ENCODE peak calls at places on chromosomes 13 and 19, in ten cellular contexts. Q, V, L, J, E, O, X, C, D and Y are unnamed samples.

GRCh38 chr19:56176881-56177280 is 1.1 kb downstream of the GALP start:
- DNase-seq in L (no peak), C (no peak), Q (no peak), E (no peak), O (no peak), X (no peak), J (no peak), V (no peak), D (no peak), Y (no peak)

GRCh38 chr19:38093587-38093986 is 130.4 kb downstream of the DPF1 start:
- DNase-seq in V (no peak), C (no peak), X (no peak), Q (no peak), J (no peak), E (peak), L (no peak), D (no peak), O (no peak), Y (no peak)

GRCh38 chr19:17089238-17089637 is 13.7 kb downstream of the MYO9B start:
- DNase-seq in E (no peak), J (no peak), V (peak), C (no peak), O (no peak), Q (no peak), X (peak), L (no peak), D (peak), Y (no peak)

GRCh38 chr13:48000559-48001126 is 430 bp downstream of the SUCLA2 start:
- DNase-seq in V (no peak), X (no peak), E (peak), O (peak), C (peak), D (peak), L (no peak), Q (no peak), J (no peak), Y (peak)

GRCh38 chr19:18515959-18516358 is 5.9 kb downstream of the ELL start:
- DNase-seq in C (no peak), E (no peak), L (no peak), Q (no peak), J (no peak), D (no peak), X (no peak), O (no peak), V (no peak), Y (no peak)

GRCh38 chr19:35170359-35171061 is 16.0 kb downstream of the FXYD5 start:
- DNase-seq in D (no peak), Q (peak), V (no peak), C (no peak), O (no peak), J (no peak), E (no peak), L (no peak), X (no peak), Y (no peak)

GRCh38 chr19:2490659-2491058 is 14.7 kb downstream of the GADD45B start:
- DNase-seq in E (no peak), D (no peak), L (no peak), C (peak), O (no peak), Q (no peak), V (no peak), X (no peak), J (no peak), Y (no peak)

GRCh38 chr13:80550856-80551532 is 210.1 kb upstream of the SPRY2 start:
- DNase-seq in J (no peak), C (no peak), Q (peak), D (no peak), L (no peak), V (no peak), X (no peak), E (no peak), O (no peak), Y (no peak)

GRCh38 chr13:90445179-90445578 is 902.3 kb upstream of the MIR17HG start:
- DNase-seq in J (peak), L (no peak), V (peak), C (no peak), X (peak), E (peak), O (no peak), D (peak), Q (peak), Y (peak)

GRCh38 chr13:39263033-39263432 is 224.8 kb downstream of the NHLRC3 start:
- DNase-seq in V (no peak), E (peak), C (peak), J (peak), X (no peak), L (peak), O (no peak), D (peak), Q (peak), Y (peak)

GRCh38 chr19:32268381-32268780 is 77.0 kb upstream of the ZNF507 start:
- DNase-seq in C (no peak), X (no peak), J (no peak), Q (no peak), V (no peak), D (no peak), L (no peak), O (no peak), E (no peak), Y (no peak)

GRCh38 chr19:48254529-48254970 is 1.2 kb downstream of the CARD8 start:
- DNase-seq in J (no peak), X (no peak), Q (no peak), L (no peak), D (no peak), C (no peak), E (no peak), V (no peak), O (no peak), Y (no peak)

GRCh38 chr13:95920485-95920884 is 132.7 kb downstream of the UGGT2 start:
- DNase-seq in Q (no peak), L (no peak), J (no peak), D (no peak), C (no peak), X (no peak), V (no peak), O (no peak), E (no peak), Y (no peak)

GRCh38 chr19:31173991-31174390 is 175.2 kb downstream of the TSHZ3 start:
- DNase-seq in D (no peak), J (no peak), V (no peak), O (no peak), C (no peak), X (no peak), L (no peak), Q (no peak), E (no peak), Y (no peak)

GRCh38 chr19:31178833-31179470 is 170.3 kb downstream of the TSHZ3 start:
- DNase-seq in E (no peak), L (no peak), D (no peak), J (no peak), C (no peak), V (no peak), O (no peak), X (no peak), Q (no peak), Y (no peak)

GRCh38 chr19:31174948-31175347 is 174.3 kb downstream of the TSHZ3 start:
- DNase-seq in J (no peak), O (no peak), C (no peak), E (no peak), V (no peak), L (no peak), X (no peak), Q (no peak), D (no peak), Y (no peak)

GRCh38 chr19:31177230-31177629 is 172.0 kb downstream of the TSHZ3 start:
- DNase-seq in X (no peak), E (no peak), Q (no peak), C (no peak), O (no peak), L (no peak), V (no peak), D (no peak), J (no peak), Y (no peak)

GRCh38 chr19:31175564-31176348 is 173.5 kb downstream of the TSHZ3 start:
- DNase-seq in D (no peak), L (no peak), Q (no peak), V (no peak), X (no peak), J (no peak), C (no peak), O (no peak), E (no peak), Y (no peak)
- H3K4me3 ChIP-seq in D (no peak), L (no peak), Q (no peak), V (no peak), X (no peak), J (no peak), C (no peak), O (no peak), E (no peak), Y (no peak)

GRCh38 chr13:36282818-36283432 is 14.7 kb downstream of the CCDC169 start:
- DNase-seq in X (no peak), J (no peak), D (peak), O (no peak), Q (peak), V (peak), L (no peak), E (no peak), C (peak), Y (peak)
- TF ChIP-seq CTCF in X (peak), J (peak), D (peak), O (peak), Q (peak), V (peak), L (peak), E (peak), C (peak), Y (peak)

DNA sequence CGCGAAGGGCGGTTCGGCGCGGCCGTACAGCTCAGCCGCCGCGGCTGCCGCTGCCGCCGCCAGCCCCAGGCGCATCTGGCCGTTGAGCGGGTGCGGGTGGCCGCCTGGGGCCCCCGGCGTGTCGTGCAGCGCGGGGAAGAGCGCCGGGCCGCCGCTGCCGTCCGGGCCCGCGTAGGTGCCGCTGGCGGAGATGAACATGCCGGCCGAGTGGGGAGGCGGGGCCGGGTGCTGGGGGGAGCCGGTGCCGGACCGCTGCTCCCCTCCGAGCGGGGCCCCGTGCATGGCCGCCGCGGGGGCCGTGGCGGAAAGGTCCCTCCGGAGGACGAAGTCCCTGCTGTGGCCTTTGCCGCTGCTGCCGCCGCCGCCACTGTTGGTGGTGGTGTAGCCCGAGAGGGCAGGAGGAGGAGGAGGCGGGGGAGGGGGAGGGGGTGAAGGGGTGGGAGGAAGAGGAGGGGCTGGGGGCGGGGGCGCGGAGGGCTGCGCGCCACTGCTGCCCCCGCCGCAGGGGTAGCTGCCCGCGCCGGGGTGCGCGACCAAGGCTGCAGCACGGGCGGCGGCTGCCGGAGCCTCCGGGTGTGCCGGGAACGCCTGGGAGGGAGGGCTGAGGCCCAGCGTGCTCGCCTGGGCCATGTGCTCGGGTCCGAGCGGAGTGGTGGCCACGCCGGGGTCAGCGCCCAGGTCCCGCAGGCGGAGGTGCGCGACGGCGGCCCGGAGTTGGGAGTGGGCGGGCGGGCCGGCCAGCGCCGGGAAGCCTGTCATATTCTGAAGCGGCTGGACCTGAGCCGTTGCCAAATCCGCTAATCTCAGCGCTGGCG is 599 bp downstream of the ZIC5 start:
- DNase-seq in X (no peak), D (no peak), V (no peak), O (no peak), L (no peak), Q (no peak), C (no peak), J (no peak), E (no peak), Y (no peak)
- H3K4me3 ChIP-seq in X (no peak), D (no peak), V (peak), O (no peak), L (peak), Q (no peak), C (no peak), J (no peak), E (no peak), Y (no peak)

GRCh38 chr13:32428581-32429072 is 697 bp upstream of the N4BP2L1 start:
- DNase-seq in J (no peak), D (no peak), O (no peak), E (no peak), X (no peak), L (no peak), C (peak), V (no peak), Q (no peak), Y (no peak)
- TF ChIP-seq CTCF in J (no peak), D (no peak), O (no peak), E (no peak), X (no peak), L (no peak), C (no peak), V (no peak), Q (no peak), Y (no peak)

GRCh38 chr19:8148410-8149231 is 771 bp downstream of the FBN3 start:
- DNase-seq in J (no peak), O (no peak), C (no peak), L (no peak), E (no peak), V (no peak), D (no peak), Q (no peak), X (no peak), Y (no peak)
- H3K4me3 ChIP-seq in J (no peak), O (no peak), C (no peak), L (peak), E (no peak), V (peak), D (no peak), Q (no peak), X (no peak), Y (no peak)

GRCh38 chr13:93173656-93174055 is 53.0 kb upstream of the GPC6 start:
- DNase-seq in V (no peak), L (no peak), C (no peak), J (no peak), O (no peak), E (no peak), X (no peak), D (peak), Q (no peak), Y (peak)

GRCh38 chr13:93169980-93170379 is 56.6 kb upstream of the GPC6 start:
- DNase-seq in J (peak), O (no peak), D (peak), L (no peak), V (peak), Q (peak), C (no peak), X (no peak), E (no peak), Y (peak)

GRCh38 chr13:93174260-93174659 is 52.3 kb upstream of the GPC6 start:
- DNase-seq in V (no peak), X (no peak), O (no peak), C (no peak), D (no peak), J (no peak), L (no peak), E (no peak), Q (no peak), Y (no peak)

DNA sequence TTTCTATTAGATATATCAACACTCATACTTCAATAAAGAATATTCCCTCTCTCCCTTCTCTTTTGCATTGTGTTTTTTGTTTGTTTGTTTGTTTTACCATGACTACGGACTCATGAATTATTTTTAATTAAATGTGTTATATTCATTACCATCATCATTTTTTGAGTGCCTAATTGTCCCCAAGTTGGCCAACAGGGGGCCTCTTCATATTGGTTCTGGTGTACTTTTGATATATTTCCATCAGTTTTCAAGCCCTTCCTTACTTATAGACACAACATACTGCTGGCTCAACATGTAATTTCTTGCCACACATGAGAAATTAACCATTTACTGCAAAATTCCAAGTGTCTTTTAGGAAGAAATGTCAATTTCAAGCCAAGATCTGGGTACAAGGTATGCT is 54.5 kb upstream of the GPC6 start:
- DNase-seq in V (no peak), E (no peak), O (no peak), D (no peak), X (no peak), J (no peak), Q (peak), L (no peak), C (no peak), Y (no peak)
- TF ChIP-seq CTCF in V (peak), E (no peak), O (no peak), D (peak), X (peak), J (peak), Q (peak), L (no peak), C (peak), Y (no peak)

GRCh38 chr13:20258208-20258962 is 26.3 kb upstream of the GJB6 start:
- DNase-seq in V (no peak), C (no peak), D (no peak), Q (peak), J (no peak), X (no peak), L (no peak), E (no peak), O (no peak), Y (no peak)
- H3K4me3 ChIP-seq in V (no peak), C (no peak), D (no peak), Q (no peak), J (no peak), X (no peak), L (no peak), E (no peak), O (no peak), Y (peak)

GRCh38 chr13:44303681-44304432 is 69.8 kb upstream of the SERP2 start:
- DNase-seq in O (peak), L (peak), X (no peak), V (no peak), C (no peak), D (no peak), Q (peak), E (peak), J (no peak), Y (no peak)

GRCh38 chr13:44301639-44302015 is 72.0 kb upstream of the SERP2 start:
- DNase-seq in J (no peak), Q (no peak), X (no peak), C (no peak), O (no peak), E (no peak), L (no peak), V (no peak), D (no peak), Y (no peak)

GRCh38 chr13:44300895-44301638 is 72.6 kb upstream of the SERP2 start:
- DNase-seq in D (peak), J (peak), L (peak), E (peak), Q (peak), O (peak), V (peak), C (no peak), X (peak), Y (peak)

GRCh38 chr13:44302948-44303575 is 70.6 kb upstream of the SERP2 start:
- DNase-seq in X (no peak), J (no peak), C (no peak), V (no peak), D (peak), Q (peak), O (no peak), L (no peak), E (no peak), Y (no peak)

GRCh38 chr13:44302233-44302632 is 71.4 kb upstream of the SERP2 start:
- DNase-seq in D (no peak), L (no peak), X (no peak), O (no peak), Q (peak), J (no peak), C (no peak), E (no peak), V (no peak), Y (peak)
- TF ChIP-seq CTCF in D (no peak), L (no peak), X (no peak), O (no peak), Q (no peak), J (no peak), C (no peak), E (no peak), V (no peak), Y (no peak)